ENCODE peak calls at places on chromosomes 3 and 15, in nine cellular contexts. T is adrenal gland, Z is neural progenitor cell, H is stomach, Q is fibroblast of lung, E is H9, R is breast epithelium, L is uterus, D is upper lobe of right lung. J is an unnamed sample.

GRCh38 chr15:89018235-89018634 is 70.0 kb upstream of the ABHD2 start:
- DNase-seq in T (peak; percentile 67), Z (no peak), H (no peak), Q (peak; percentile 42), E (no peak), R (no peak), L (peak; percentile 83), D (peak; percentile 61), J (peak; percentile 77)

GRCh38 chr3:99757948-99758347 is 59.7 kb upstream of the CMSS1 start:
- DNase-seq in T (no peak), Z (no peak), H (no peak), Q (peak; percentile 52), E (no peak), R (no peak), L (no peak), D (no peak), J (no peak)

GRCh38 chr3:78894787-78895186 is 873.0 kb downstream of the ROBO1 start:
- DNase-seq in T (no peak), Z (peak; percentile 55), H (no peak), Q (no peak), E (no peak), R (no peak), L (no peak), D (no peak), J (no peak)

GRCh38 chr15:59236394-59236793 is 29.8 kb downstream of the LDHAL6B start:
- DNase-seq in T (no peak), Z (no peak), H (no peak), Q (no peak), E (no peak), R (no peak), L (no peak), D (no peak), J (no peak)

GRCh38 chr3:171950373-171950772 is 89.0 kb upstream of the FNDC3B start:
- DNase-seq in T (peak; percentile 21), Z (peak; percentile 33), H (no peak), Q (peak; percentile 62), E (no peak), R (no peak), L (no peak), D (no peak), J (no peak)

GRCh38 chr3:87397210-87397609 is 120.8 kb upstream of the POU1F1 start:
- DNase-seq in T (no peak), Z (no peak), H (no peak), Q (peak; percentile 69), E (no peak), R (no peak), L (no peak), D (no peak), J (no peak)

GRCh38 chr3:150958694-150959093 is 13.8 kb downstream of the CLRN1 start:
- DNase-seq in T (no peak), Z (no peak), H (no peak), Q (no peak), E (no peak), R (no peak), L (no peak), D (no peak), J (no peak)

GRCh38 chr3:27696906-27697305 is 25.2 kb downstream of the EOMES start:
- DNase-seq in T (no peak), Z (peak; percentile 28), H (no peak), Q (no peak), E (no peak), R (no peak), L (no peak), D (no peak), J (no peak)

GRCh38 chr3:94285874-94286273 is 223.0 kb downstream of the NSUN3 start:
- DNase-seq in T (no peak), Z (peak; percentile 26), H (no peak), Q (peak; percentile 18), E (no peak), R (no peak), L (no peak), D (no peak), J (no peak)

GRCh38 chr15:45855907-45856579 is 221.2 kb downstream of the SQOR start:
- DNase-seq in T (no peak), Z (no peak), H (no peak), Q (peak; percentile 10), E (no peak), R (no peak), L (no peak), D (no peak), J (no peak)

GRCh38 chr3:136396916-136397315 is 146.8 kb downstream of the PCCB start:
- DNase-seq in T (no peak), Z (no peak), H (no peak), Q (peak; percentile 24), E (no peak), R (no peak), L (no peak), D (no peak), J (no peak)

GRCh38 chr3:12716605-12717121 is 42.4 kb downstream of the TMEM40 start:
- DNase-seq in T (no peak), Z (no peak), H (no peak), Q (peak; percentile 67), E (no peak), R (no peak), L (no peak), D (no peak), J (no peak)

GRCh38 chr3:64658001-64658400 is 29.8 kb downstream of the ADAMTS9 start:
- DNase-seq in T (no peak), Z (no peak), H (no peak), Q (no peak), E (no peak), R (no peak), L (no peak), D (no peak), J (no peak)

GRCh38 chr15:89088605-89089315 is 504 bp downstream of the ABHD2 start:
- DNase-seq in T (peak; percentile 74), Z (peak; percentile 47), H (peak; percentile 55), Q (peak; percentile 36), E (no peak), R (no peak), L (no peak), D (peak; percentile 76), J (peak; percentile 68)

GRCh38 chr3:11335056-11335608 is 62.9 kb downstream of the ATG7 start:
- DNase-seq in T (peak; percentile 24), Z (peak; percentile 54), H (no peak), Q (peak; percentile 61), E (no peak), R (no peak), L (no peak), D (no peak), J (no peak)

GRCh38 chr3:12442654-12443501 is 41.4 kb upstream of the TSEN2 start:
- DNase-seq in T (no peak), Z (no peak), H (no peak), Q (peak; percentile 83), E (no peak), R (no peak), L (no peak), D (no peak), J (peak; percentile 58)

GRCh38 chr15:89002281-89002761 is 85.9 kb upstream of the ABHD2 start:
- DNase-seq in T (no peak), Z (no peak), H (no peak), Q (peak; percentile 75), E (no peak), R (no peak), L (no peak), D (peak; percentile 72), J (peak; percentile 65)

GRCh38 chr3:62529230-62529629 is 155.9 kb upstream of the FEZF2 start:
- DNase-seq in T (peak; percentile 31), Z (peak; percentile 82), H (peak; percentile 31), Q (peak; percentile 19), E (peak; percentile 70), R (peak; percentile 26), L (no peak), D (no peak), J (peak; percentile 47)

GRCh38 chr15:72116680-72117447 is 1.1 kb downstream of the MYO9A start:
- DNase-seq in T (peak; percentile 52), Z (peak; percentile 63), H (no peak), Q (peak; percentile 35), E (no peak), R (peak; percentile 43), L (no peak), D (no peak), J (peak; percentile 51)

GRCh38 chr3:131540821-131541220 is 38.0 kb upstream of the MRPL3 start:
- DNase-seq in T (no peak), Z (no peak), H (no peak), Q (no peak), E (no peak), R (no peak), L (no peak), D (no peak), J (no peak)

GRCh38 chr3:131544557-131544956 is 41.8 kb upstream of the MRPL3 start:
- DNase-seq in T (no peak), Z (no peak), H (no peak), Q (no peak), E (no peak), R (no peak), L (no peak), D (no peak), J (no peak)

GRCh38 chr3:131540143-131540542 is 37.4 kb upstream of the MRPL3 start:
- DNase-seq in T (no peak), Z (no peak), H (no peak), Q (peak; percentile 41), E (no peak), R (no peak), L (no peak), D (no peak), J (no peak)

GRCh38 chr3:131541288-131541687 is 38.5 kb upstream of the MRPL3 start:
- DNase-seq in T (no peak), Z (no peak), H (no peak), Q (no peak), E (no peak), R (no peak), L (no peak), D (no peak), J (no peak)

GRCh38 chr3:131543714-131544113 is 40.9 kb upstream of the MRPL3 start:
- DNase-seq in T (peak; percentile 92), Z (no peak), H (peak; percentile 76), Q (peak; percentile 89), E (peak; percentile 28), R (peak; percentile 51), L (peak; percentile 65), D (no peak), J (peak; percentile 68)
- TF ChIP-seq CTCF in T (peak; percentile 19), Z (no peak), H (no peak), Q (peak; percentile 4), E (no peak), R (no peak), L (no peak), D (no peak), J (no peak)

GRCh38 chr15:63232943-63233342 is 43.5 kb downstream of the RAB8B start:
- DNase-seq in T (peak; percentile 44), Z (no peak), H (no peak), Q (no peak), E (no peak), R (no peak), L (no peak), D (no peak), J (no peak)
- H3K4me1 ChIP-seq in T (peaks cover 76% of the 10 kb centered on the region), Z (peaks cover 14% of the 10 kb centered on the region), H (peaks cover 85% of the 10 kb centered on the region), Q (peaks cover 32% of the 10 kb centered on the region), E (no peaks in the 10 kb centered on the region), R (no peaks in the 10 kb centered on the region), L (no peaks in the 10 kb centered on the region), D (peaks cover 55% of the 10 kb centered on the region), J (peaks cover 8% of the 10 kb centered on the region)

GRCh38 chr15:40828447-40829036 is at the start of gene PPP1R14D:
- DNase-seq in T (no peak), Z (no peak), H (no peak), Q (no peak), E (no peak), R (no peak), L (no peak), D (no peak), J (no peak)
- TF ChIP-seq CTCF in T (no peak), Z (no peak), H (no peak), Q (no peak), E (no peak), R (no peak), L (no peak), D (no peak), J (no peak)

GRCh38 chr15:66703540-66703941 is 1.5 kb downstream of the SMAD6 start:
- DNase-seq in T (peak; percentile 49), Z (peak; percentile 66), H (peak; percentile 52), Q (peak; percentile 64), E (no peak), R (no peak), L (peak; percentile 38), D (peak; percentile 77), J (peak; percentile 56)
- H3K4me1 ChIP-seq in T (peaks cover 25% of the 10 kb centered on the region), Z (peaks cover 38% of the 10 kb centered on the region), H (peaks cover 69% of the 10 kb centered on the region), Q (peaks cover 17% of the 10 kb centered on the region), E (peaks cover 2% of the 10 kb centered on the region), R (peaks cover 7% of the 10 kb centered on the region), L (no peaks in the 10 kb centered on the region), D (peaks cover 42% of the 10 kb centered on the region), J (peaks cover 56% of the 10 kb centered on the region)

J was measured in heart left ventricle.